ENCODE peak calls at places on chromosomes 16 and 17, in six cellular contexts. One of them, this sample, is unnamed.

GRCh38 chr17:30256756-30257506 is 21.4 kb upstream of the SLC6A4 start:
- DNase-seq in spleen: no peak
- DNase-seq in transverse colon: no peak
- DNase-seq in GM12878: no peak
- DNase-seq in HCT116: no peak
- DNase-seq in stomach: no peak
- DNase-seq in this sample: no peak

GRCh38 chr17:31560836-31561235 is 169.4 kb downstream of the RAB11FIP4 start:
- DNase-seq in stomach: no peak
- DNase-seq in transverse colon: no peak
- DNase-seq in spleen: no peak
- DNase-seq in GM12878: no peak
- DNase-seq in HCT116: no peak
- DNase-seq in this sample: no peak

GRCh38 chr17:29291163-29291752 is 2.7 kb downstream of the NUFIP2 start:
- DNase-seq in spleen: no peak
- DNase-seq in transverse colon: no peak
- DNase-seq in GM12878: peak
- DNase-seq in HCT116: peak
- DNase-seq in stomach: no peak
- DNase-seq in this sample: no peak

GRCh38 chr17:6756425-6757012 is 673 bp downstream of the XAF1 start:
- DNase-seq in GM12878: no peak
- DNase-seq in transverse colon: no peak
- DNase-seq in HCT116: no peak
- DNase-seq in spleen: no peak
- DNase-seq in stomach: no peak
- DNase-seq in this sample: peak

GRCh38 chr16:74738134-74738541 is 36.5 kb downstream of the FA2H start:
- DNase-seq in HCT116: peak
- DNase-seq in stomach: peak
- DNase-seq in spleen: no peak
- DNase-seq in GM12878: no peak
- DNase-seq in transverse colon: peak
- DNase-seq in this sample: no peak

GRCh38 chr17:81939881-81940385 is 2.8 kb upstream of the PYCR1 start:
- DNase-seq in HCT116: no peak
- DNase-seq in stomach: peak
- DNase-seq in transverse colon: no peak
- DNase-seq in GM12878: no peak
- DNase-seq in spleen: no peak
- DNase-seq in this sample: no peak

GRCh38 chr17:21019976-21020575 is 22.7 kb downstream of the USP22 start:
- DNase-seq in spleen: peak
- DNase-seq in HCT116: no peak
- DNase-seq in stomach: peak
- DNase-seq in GM12878: no peak
- DNase-seq in transverse colon: peak
- DNase-seq in this sample: no peak

GRCh38 chr17:45135978-45136791 is 698 bp downstream of the ACBD4 start:
- DNase-seq in spleen: peak
- DNase-seq in stomach: no peak
- DNase-seq in transverse colon: no peak
- DNase-seq in HCT116: no peak
- DNase-seq in GM12878: no peak
- DNase-seq in this sample: no peak

GRCh38 chr16:68752602-68753001 is 15.5 kb downstream of the CDH1 start:
- DNase-seq in spleen: no peak
- DNase-seq in HCT116: no peak
- DNase-seq in GM12878: no peak
- DNase-seq in transverse colon: peak
- DNase-seq in stomach: no peak
- DNase-seq in this sample: no peak

GRCh38 chr17:4710693-4711634 is 532 bp downstream of the ARRB2 start:
- DNase-seq in GM12878: no peak
- DNase-seq in stomach: peak
- DNase-seq in HCT116: no peak
- DNase-seq in transverse colon: peak
- DNase-seq in spleen: no peak
- DNase-seq in this sample: no peak

GRCh38 chr16:50121278-50121677 is 31.8 kb upstream of the TENT4B start:
- DNase-seq in spleen: no peak
- DNase-seq in HCT116: no peak
- DNase-seq in transverse colon: no peak
- DNase-seq in stomach: no peak
- DNase-seq in GM12878: peak
- DNase-seq in this sample: no peak

GRCh38 chr16:76931186-76931585 is 259.8 kb upstream of the MON1B start:
- DNase-seq in spleen: no peak
- DNase-seq in HCT116: no peak
- DNase-seq in GM12878: no peak
- DNase-seq in stomach: no peak
- DNase-seq in transverse colon: no peak
- DNase-seq in this sample: no peak

GRCh38 chr17:2724783-2725164 is 13.2 kb upstream of the CLUH start:
- DNase-seq in transverse colon: peak
- DNase-seq in stomach: peak
- DNase-seq in spleen: no peak
- DNase-seq in HCT116: no peak
- DNase-seq in GM12878: no peak
- DNase-seq in this sample: peak

GRCh38 chr16:80682435-80683070 is 121.8 kb downstream of the CDYL2 start:
- DNase-seq in spleen: no peak
- DNase-seq in HCT116: no peak
- DNase-seq in stomach: no peak
- DNase-seq in GM12878: no peak
- DNase-seq in transverse colon: no peak
- DNase-seq in this sample: no peak

GRCh38 chr16:19356024-19356952 is 61.4 kb upstream of the TMC5 start:
- DNase-seq in spleen: no peak
- DNase-seq in stomach: no peak
- DNase-seq in transverse colon: no peak
- DNase-seq in GM12878: no peak
- DNase-seq in HCT116: no peak
- DNase-seq in this sample: no peak

GRCh38 chr17:9356488-9356911 is 219.1 kb downstream of the STX8 start:
- DNase-seq in HCT116: no peak
- DNase-seq in stomach: no peak
- DNase-seq in transverse colon: no peak
- DNase-seq in spleen: no peak
- DNase-seq in GM12878: no peak
- DNase-seq in this sample: peak

GRCh38 chr16:17448640-17449638 is 21.8 kb downstream of the XYLT1 start:
- DNase-seq in GM12878: no peak
- DNase-seq in HCT116: no peak
- DNase-seq in spleen: peak
- DNase-seq in stomach: no peak
- DNase-seq in transverse colon: peak
- DNase-seq in this sample: peak

GRCh38 chr16:11550651-11551498 is 35.8 kb downstream of the LITAF start:
- DNase-seq in spleen: no peak
- DNase-seq in stomach: no peak
- DNase-seq in transverse colon: no peak
- DNase-seq in HCT116: no peak
- DNase-seq in GM12878: no peak
- DNase-seq in this sample: no peak

GRCh38 chr16:12057276-12057675 is 80.7 kb downstream of the SNX29 start:
- DNase-seq in spleen: no peak
- DNase-seq in transverse colon: peak
- DNase-seq in GM12878: no peak
- DNase-seq in stomach: no peak
- DNase-seq in HCT116: no peak
- DNase-seq in this sample: no peak

GRCh38 chr17:82888583-82889495 is 49.0 kb upstream of the ZNF750 start:
- DNase-seq in transverse colon: no peak
- DNase-seq in stomach: peak
- DNase-seq in GM12878: no peak
- DNase-seq in spleen: peak
- DNase-seq in HCT116: no peak
- DNase-seq in this sample: peak

GRCh38 chr17:79933863-79934652 is 94.8 kb upstream of the CBX4 start:
- DNase-seq in GM12878: no peak
- DNase-seq in spleen: peak
- DNase-seq in HCT116: no peak
- DNase-seq in stomach: peak
- DNase-seq in transverse colon: peak
- DNase-seq in this sample: peak

GRCh38 chr17:45341389-45342158 is 24.8 kb upstream of the MAP3K14 start:
- DNase-seq in GM12878: no peak
- DNase-seq in transverse colon: peak
- DNase-seq in stomach: no peak
- DNase-seq in spleen: peak
- DNase-seq in HCT116: peak
- DNase-seq in this sample: peak

GRCh38 chr17:5364156-5364555 is 55.3 kb downstream of the NUP88 start:
- DNase-seq in transverse colon: no peak
- DNase-seq in GM12878: no peak
- DNase-seq in spleen: no peak
- DNase-seq in stomach: no peak
- DNase-seq in HCT116: no peak
- DNase-seq in this sample: no peak

GRCh38 chr17:47857551-47858410 is 6.8 kb upstream of the SP6 start:
- DNase-seq in stomach: no peak
- DNase-seq in HCT116: no peak
- DNase-seq in transverse colon: no peak
- DNase-seq in GM12878: no peak
- DNase-seq in spleen: peak
- DNase-seq in this sample: no peak

GRCh38 chr17:63529711-63530556 is 6.8 kb downstream of the KCNH6 start:
- DNase-seq in spleen: no peak
- DNase-seq in stomach: no peak
- DNase-seq in GM12878: no peak
- DNase-seq in HCT116: no peak
- DNase-seq in transverse colon: no peak
- DNase-seq in this sample: peak

GRCh38 chr17:27975146-27976011 is 67.1 kb upstream of the NLK start:
- DNase-seq in spleen: no peak
- DNase-seq in GM12878: no peak
- DNase-seq in stomach: no peak
- DNase-seq in HCT116: no peak
- DNase-seq in transverse colon: no peak
- DNase-seq in this sample: no peak

GRCh38 chr16:588889-589657 is 793 bp upstream of the RAB40C start:
- DNase-seq in GM12878: peak
- DNase-seq in spleen: peak
- DNase-seq in HCT116: peak
- DNase-seq in stomach: peak
- DNase-seq in transverse colon: peak
- DNase-seq in this sample: peak
- TF ChIP-seq POLR2AphosphoS5 in GM12878: peak
- TF ChIP-seq POLR2AphosphoS5 in spleen: peak
- TF ChIP-seq POLR2AphosphoS5 in HCT116: peak
- TF ChIP-seq POLR2AphosphoS5 in stomach: peak
- TF ChIP-seq POLR2AphosphoS5 in transverse colon: peak
- TF ChIP-seq POLR2AphosphoS5 in this sample: peak

DNA sequence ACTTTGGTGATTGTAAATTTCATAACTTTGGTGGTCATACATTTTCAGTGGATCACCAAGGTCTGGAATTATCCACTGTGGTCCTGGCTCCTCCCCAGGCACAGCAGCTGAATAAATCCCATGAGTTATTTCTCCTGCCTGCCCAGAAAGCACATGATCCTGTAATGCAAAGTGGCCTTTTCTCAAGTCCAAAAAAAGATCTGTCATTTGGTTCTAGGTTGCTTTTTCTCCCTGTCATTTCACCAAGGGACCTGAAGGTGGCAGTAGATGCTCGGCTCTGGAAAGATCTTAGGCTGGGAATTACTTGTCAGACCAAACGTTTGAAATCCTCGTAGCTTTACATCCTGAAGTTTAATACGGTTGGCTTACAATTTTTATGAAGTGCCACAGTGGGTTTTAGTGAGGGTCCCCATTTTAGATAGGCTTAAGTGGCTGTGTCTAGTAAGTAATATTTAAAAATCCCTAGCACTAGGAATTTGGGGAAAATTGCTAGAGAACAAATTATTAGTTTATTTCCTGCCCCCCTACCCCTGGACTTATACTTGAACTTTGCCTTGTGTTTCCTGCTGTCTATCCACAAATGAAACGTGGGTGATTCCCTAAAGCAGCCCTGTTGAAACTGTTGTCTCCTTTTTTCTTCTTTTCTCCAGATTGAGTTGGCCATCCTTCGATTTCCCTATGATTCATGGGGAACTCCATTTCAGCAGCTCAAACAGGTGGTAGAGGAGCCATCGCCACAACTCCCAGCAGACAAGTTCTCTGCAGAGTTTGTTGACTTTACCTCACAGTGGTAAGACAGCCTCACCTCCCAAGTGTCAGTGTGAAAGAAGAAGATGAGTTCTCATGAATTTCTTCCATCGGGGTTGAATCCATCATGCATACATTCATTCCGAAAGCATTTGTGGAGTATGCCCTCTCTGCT is 111.7 kb downstream of the MAP2K6 start:
- DNase-seq in GM12878: no peak
- DNase-seq in spleen: no peak
- DNase-seq in HCT116: peak
- DNase-seq in transverse colon: peak
- DNase-seq in stomach: peak
- DNase-seq in this sample: no peak
- TF ChIP-seq POLR2AphosphoS5 in GM12878: no peak
- TF ChIP-seq POLR2AphosphoS5 in spleen: no peak
- TF ChIP-seq POLR2AphosphoS5 in HCT116: no peak
- TF ChIP-seq POLR2AphosphoS5 in transverse colon: no peak
- TF ChIP-seq POLR2AphosphoS5 in stomach: peak
- TF ChIP-seq POLR2AphosphoS5 in this sample: no peak

DNA sequence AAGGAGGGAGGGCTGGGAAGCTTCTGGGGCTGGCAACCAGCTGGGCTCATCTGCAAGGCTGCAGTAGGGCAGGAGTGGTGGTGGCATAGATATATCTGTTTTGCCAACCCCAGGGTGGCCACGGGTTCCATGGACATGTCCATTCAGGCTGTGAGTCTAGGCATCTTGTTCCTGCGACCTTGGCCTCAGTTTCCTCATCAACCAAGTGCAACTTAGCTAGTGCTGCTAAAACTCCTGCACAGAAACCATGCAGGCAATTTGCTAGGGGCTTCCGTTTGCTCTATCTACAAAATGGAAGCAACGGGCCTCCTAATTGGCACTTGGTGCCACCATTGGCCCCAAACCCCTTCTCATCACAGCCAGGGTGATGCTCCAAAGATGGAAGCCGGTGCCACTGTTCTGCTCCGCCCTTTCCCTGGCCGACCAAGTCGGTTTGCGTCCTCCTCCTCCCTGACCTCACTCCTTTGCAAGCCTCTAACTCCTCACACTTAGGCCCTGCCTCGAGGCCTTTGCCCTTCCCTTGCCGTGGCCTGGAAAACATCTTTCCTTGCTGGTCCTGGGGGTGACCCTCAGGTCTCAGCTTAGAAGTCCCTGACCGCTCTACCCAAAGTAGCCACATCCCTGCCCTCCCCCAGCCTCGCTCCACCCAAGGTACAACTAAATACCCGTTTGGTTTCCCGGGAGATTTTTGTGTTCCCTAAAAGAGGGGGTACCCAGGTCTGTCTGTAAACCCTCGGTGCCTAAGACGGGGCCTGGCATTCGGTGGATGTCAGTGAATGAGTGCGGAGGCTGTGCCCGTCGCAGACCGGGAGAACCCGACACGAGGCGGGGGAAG is 1.2 kb downstream of the SREBF1 start:
- DNase-seq in stomach: no peak
- DNase-seq in GM12878: no peak
- DNase-seq in transverse colon: no peak
- DNase-seq in HCT116: no peak
- DNase-seq in spleen: no peak
- DNase-seq in this sample: no peak
- TF ChIP-seq POLR2AphosphoS5 in stomach: no peak
- TF ChIP-seq POLR2AphosphoS5 in GM12878: no peak
- TF ChIP-seq POLR2AphosphoS5 in transverse colon: no peak
- TF ChIP-seq POLR2AphosphoS5 in HCT116: no peak
- TF ChIP-seq POLR2AphosphoS5 in spleen: no peak
- TF ChIP-seq POLR2AphosphoS5 in this sample: no peak

GRCh38 chr17:36807496-36808180 is 129.6 kb upstream of the LHX1 start:
- DNase-seq in GM12878: no peak
- DNase-seq in HCT116: no peak
- DNase-seq in spleen: no peak
- DNase-seq in stomach: no peak
- DNase-seq in transverse colon: no peak
- DNase-seq in this sample: no peak
- TF ChIP-seq POLR2AphosphoS5 in GM12878: no peak
- TF ChIP-seq POLR2AphosphoS5 in HCT116: no peak
- TF ChIP-seq POLR2AphosphoS5 in spleen: no peak
- TF ChIP-seq POLR2AphosphoS5 in stomach: no peak
- TF ChIP-seq POLR2AphosphoS5 in transverse colon: no peak
- TF ChIP-seq POLR2AphosphoS5 in this sample: no peak

This sample was measured in upper lobe of left lung.